ENCODE peak calls at places on chromosomes 16 and 17, in eight cellular contexts. K is cardiac fibroblast; J is tibial artery; O is progenitor cell of endocrine pancreas; D is stomach; E is activated CD8-positive, alpha-beta T cell treated with anti-CD3 and anti-CD28 coated beads for 36 hours; I is neural progenitor cell; N is CD8-positive, alpha-beta T cell. M is an unnamed sample.

GRCh38 chr16:9778879-9779278 is 403.3 kb downstream of the GRIN2A start:
- DNase-seq in E (no peak), J (no peak), N (no peak), I (peak), O (no peak), D (no peak), K (no peak), M (no peak)

GRCh38 chr16:4529085-4530060 is 9.2 kb downstream of the CDIP1 start:
- DNase-seq in D (no peak), N (no peak), O (no peak), J (no peak), E (peak), I (peak), K (no peak), M (no peak)

GRCh38 chr17:31443386-31443785 is 51.9 kb downstream of the RAB11FIP4 start:
- DNase-seq in I (no peak), E (no peak), K (no peak), O (no peak), J (no peak), N (no peak), D (no peak), M (no peak)

GRCh38 chr17:82114872-82115271 is 16.8 kb upstream of the FASN start:
- DNase-seq in I (no peak), K (no peak), N (no peak), D (no peak), O (no peak), E (no peak), J (no peak), M (no peak)

GRCh38 chr16:30382398-30383015 is at the start of gene SEPTIN1:
- DNase-seq in J (no peak), D (no peak), N (peak), O (no peak), E (peak), K (no peak), I (no peak), M (no peak)

GRCh38 chr16:53841884-53842283 is 137.9 kb downstream of the FTO start:
- DNase-seq in I (no peak), K (no peak), E (no peak), O (no peak), D (no peak), N (no peak), J (no peak), M (no peak)

GRCh38 chr17:82917656-82918345 is 78.0 kb upstream of the ZNF750 start:
- DNase-seq in K (peak), D (no peak), N (peak), J (no peak), O (no peak), E (peak), I (peak), M (peak)

GRCh38 chr17:67027031-67027628 is 17.2 kb upstream of the CACNG1 start:
- DNase-seq in O (no peak), J (no peak), D (no peak), N (no peak), K (peak), E (no peak), I (no peak), M (no peak)

GRCh38 chr16:51407199-51407598 is 256.1 kb upstream of the SALL1 start:
- DNase-seq in D (no peak), O (no peak), E (no peak), J (no peak), K (no peak), N (no peak), I (no peak), M (no peak)

GRCh38 chr17:39926588-39927100 is 757 bp downstream of the ORMDL3 start:
- DNase-seq in E (peak), O (peak), K (peak), I (peak), D (peak), J (no peak), N (peak), M (no peak)

GRCh38 chr16:78179666-78180065 is 80.2 kb downstream of the WWOX start:
- DNase-seq in D (no peak), J (no peak), N (no peak), I (no peak), E (no peak), O (no peak), K (no peak), M (no peak)

GRCh38 chr16:53131363-53132071 is 76.7 kb downstream of the CHD9 start:
- DNase-seq in E (peak), D (peak), I (no peak), K (peak), O (peak), N (peak), J (peak), M (no peak)

GRCh38 chr16:19396555-19397011 is 21.1 kb upstream of the TMC5 start:
- DNase-seq in N (no peak), K (no peak), E (no peak), I (no peak), D (peak), J (no peak), O (no peak), M (no peak)

GRCh38 chr17:325270-325976 is 27.2 kb downstream of the RPH3AL start:
- DNase-seq in K (no peak), J (no peak), E (no peak), N (no peak), D (no peak), I (no peak), O (no peak), M (no peak)

GRCh38 chr16:17829826-17830225 is 359.1 kb upstream of the XYLT1 start:
- DNase-seq in D (no peak), J (no peak), N (no peak), E (no peak), I (no peak), K (no peak), O (no peak), M (no peak)

GRCh38 chr17:78112508-78113471 is 15.8 kb downstream of the TMC6 start:
- DNase-seq in O (peak), N (peak), J (peak), K (peak), I (peak), E (peak), D (peak), M (peak)

GRCh38 chr17:48438662-48439061 is 8.6 kb upstream of the SKAP1 start:
- DNase-seq in N (no peak), D (no peak), K (no peak), O (no peak), E (no peak), J (no peak), I (no peak), M (no peak)

GRCh38 chr16:86576591-86577313 is 1.6 kb upstream of the FOXL1 start:
- DNase-seq in D (no peak), J (no peak), N (no peak), K (no peak), I (no peak), E (no peak), O (no peak), M (no peak)

GRCh38 chr17:382644-383533 is 30.3 kb upstream of the RPH3AL start:
- DNase-seq in N (no peak), I (peak), O (no peak), E (no peak), J (no peak), K (peak), D (no peak), M (no peak)

GRCh38 chr16:58027341-58028167 is 2.0 kb downstream of the MMP15 start:
- DNase-seq in J (no peak), I (peak), O (no peak), N (no peak), D (peak), E (no peak), K (no peak), M (no peak)

GRCh38 chr16:84851192-84852127 is 31.7 kb downstream of the CRISPLD2 start:
- DNase-seq in E (no peak), J (no peak), O (no peak), I (no peak), D (peak), N (no peak), K (peak), M (no peak)

GRCh38 chr17:8175795-8176196 is 384 bp downstream of the TMEM107 start:
- DNase-seq in J (no peak), O (no peak), D (no peak), K (no peak), N (no peak), I (no peak), E (peak), M (no peak)
- TF ChIP-seq CTCF in J (no peak), O (no peak), D (no peak), K (no peak), N (no peak), I (no peak), E (no peak), M (no peak)

DNA sequence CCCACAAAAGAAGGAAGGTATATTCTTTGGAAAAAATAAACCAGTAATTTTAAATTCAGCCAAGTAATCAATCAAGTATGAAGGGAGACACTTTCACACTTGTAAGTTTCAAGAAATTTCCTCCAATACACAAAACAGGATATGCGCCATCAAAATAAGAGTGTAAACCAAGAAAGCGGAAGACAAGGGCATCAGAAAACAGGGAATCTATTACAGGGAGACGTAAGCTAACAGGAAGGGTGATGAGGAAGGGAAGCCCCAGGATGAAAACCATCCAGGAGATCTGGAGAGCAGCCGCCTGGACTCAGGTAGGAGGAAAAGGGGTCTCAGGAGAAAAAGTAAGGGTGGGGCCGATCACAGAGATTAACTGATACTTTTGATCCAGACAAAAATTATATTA is 31.8 kb upstream of the PITPNM3 start:
- DNase-seq in K (no peak), O (no peak), I (no peak), D (no peak), N (no peak), E (no peak), J (no peak), M (no peak)
- TF ChIP-seq CTCF in K (no peak), O (no peak), I (no peak), D (no peak), N (no peak), E (no peak), J (no peak), M (no peak)

GRCh38 chr16:75647138-75647491 is 350 bp downstream of the KARS1 start:
- DNase-seq in N (no peak), K (no peak), D (no peak), E (no peak), I (no peak), O (no peak), J (no peak), M (no peak)

GRCh38 chr16:75653926-75654325 is 6.4 kb downstream of the TERF2IP start:
- DNase-seq in E (no peak), O (no peak), N (no peak), I (no peak), J (no peak), D (no peak), K (no peak), M (no peak)

GRCh38 chr16:75644240-75645012 is 3.0 kb downstream of the KARS1 start:
- DNase-seq in I (no peak), O (no peak), D (no peak), K (no peak), N (no peak), E (no peak), J (no peak), M (no peak)

GRCh38 chr16:75647492-75648264 is at the start of the genes KARS1 and TERF2IP:
- DNase-seq in K (peak), N (peak), E (peak), J (peak), O (peak), D (peak), I (peak), M (peak)

DNA sequence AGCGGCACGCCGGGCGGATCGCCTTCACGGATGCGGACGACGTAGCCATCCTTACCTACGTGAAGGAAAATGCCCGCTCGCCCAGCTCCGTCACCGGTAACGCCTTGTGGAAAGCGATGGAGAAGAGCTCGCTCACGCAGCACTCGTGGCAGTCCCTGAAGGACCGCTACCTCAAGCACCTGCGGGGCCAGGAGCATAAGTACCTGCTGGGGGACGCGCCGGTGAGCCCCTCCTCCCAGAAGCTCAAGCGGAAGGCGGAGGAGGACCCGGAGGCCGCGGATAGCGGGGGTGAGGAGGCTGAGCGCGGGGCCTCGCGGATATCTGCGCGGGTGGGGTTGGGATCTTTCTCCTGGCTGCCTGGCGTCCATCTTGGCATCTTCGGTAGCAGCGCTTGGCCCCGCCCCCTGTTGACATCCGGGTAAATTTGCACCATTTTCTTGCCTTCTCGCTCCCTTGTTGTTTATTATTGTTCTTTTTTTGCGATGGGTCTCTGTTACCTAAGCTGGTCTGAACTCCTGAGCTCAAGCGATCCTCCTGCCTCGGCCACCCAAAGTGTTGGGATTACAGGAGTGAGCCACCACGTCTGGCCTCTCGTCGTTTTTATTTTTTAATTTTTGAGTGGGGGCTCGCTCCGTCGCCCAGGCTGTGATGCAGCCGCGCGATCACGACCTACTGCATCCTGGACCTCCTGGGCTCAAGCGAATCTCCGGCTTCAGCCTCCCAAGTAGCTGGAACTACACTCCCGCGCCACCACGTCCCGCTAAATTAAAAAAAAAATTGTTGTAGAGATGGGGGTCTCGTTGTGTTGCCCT is 898 bp downstream of the TERF2IP start:
- DNase-seq in J (peak), D (peak), O (peak), I (peak), K (peak), E (peak), N (peak), M (no peak)
- TF ChIP-seq CTCF in J (no peak), D (no peak), O (no peak), I (no peak), K (no peak), E (no peak), N (no peak), M (no peak)

GRCh38 chr16:13665876-13666275 is 254.1 kb upstream of the ERCC4 start:
- DNase-seq in E (no peak), O (no peak), J (no peak), N (no peak), I (no peak), D (no peak), K (no peak), M (no peak)
- TF ChIP-seq CTCF in E (no peak), O (no peak), J (no peak), N (no peak), I (no peak), D (no peak), K (no peak), M (no peak)

GRCh38 chr17:75524971-75525805 is at the start of gene LLGL2:
- DNase-seq in J (peak), I (peak), D (peak), N (peak), K (peak), E (peak), O (peak), M (peak)
- TF ChIP-seq CTCF in J (peak), I (peak), D (peak), N (no peak), K (no peak), E (no peak), O (peak), M (peak)

GRCh38 chr17:47254403-47254943 is 846 bp downstream of the ITGB3 start:
- DNase-seq in J (no peak), N (no peak), K (no peak), I (no peak), D (no peak), E (no peak), O (no peak), M (no peak)

GRCh38 chr17:47251421-47251940 is 2.1 kb upstream of the ITGB3 start:
- DNase-seq in O (no peak), J (no peak), I (no peak), K (no peak), D (no peak), N (no peak), E (no peak), M (no peak)

GRCh38 chr17:47252209-47252608 is 1.4 kb upstream of the ITGB3 start:
- DNase-seq in I (no peak), O (no peak), N (no peak), D (no peak), K (no peak), E (no peak), J (no peak), M (no peak)

GRCh38 chr17:47252766-47253512 is 688 bp upstream of the ITGB3 start:
- DNase-seq in D (no peak), K (no peak), O (no peak), I (no peak), E (no peak), J (no peak), N (no peak), M (no peak)

GRCh38 chr17:47253541-47254402 is at the start of gene ITGB3:
- DNase-seq in N (peak), I (peak), D (peak), K (peak), J (peak), O (peak), E (peak), M (no peak)
- TF ChIP-seq CTCF in N (no peak), I (peak), D (no peak), K (peak), J (peak), O (peak), E (peak), M (peak)

DNA sequence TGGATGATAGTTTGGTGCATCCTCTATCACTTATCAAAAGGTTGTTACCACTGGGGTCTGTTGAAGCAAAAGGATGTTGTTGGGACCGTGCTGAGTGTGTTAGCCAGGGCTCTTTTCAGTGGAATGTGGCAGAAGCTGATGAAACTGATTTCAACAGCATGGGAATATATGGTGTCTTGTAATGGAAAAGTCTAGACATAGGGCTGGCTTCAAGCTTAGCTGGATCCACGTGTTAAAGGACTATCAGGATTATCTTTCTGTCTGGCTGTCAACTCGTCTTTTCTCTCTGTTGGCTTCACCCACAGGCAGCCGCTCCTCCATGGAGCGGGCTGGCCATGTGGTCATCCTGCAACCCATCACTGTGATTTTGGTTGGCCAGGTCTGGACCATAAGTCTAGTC is 8.7 kb downstream of the SNX29 start:
- DNase-seq in K (no peak), O (no peak), I (no peak), J (no peak), N (no peak), D (no peak), E (no peak), M (no peak)
- TF ChIP-seq CTCF in K (no peak), O (no peak), I (no peak), J (no peak), N (no peak), D (no peak), E (no peak), M (no peak)

GRCh38 chr17:75603123-75603522 is 15.5 kb downstream of the MYO15B start:
- DNase-seq in O (no peak), D (no peak), I (peak), J (no peak), K (no peak), N (no peak), E (no peak), M (no peak)

GRCh38 chr17:75605790-75606189 is 18.2 kb downstream of the MYO15B start:
- DNase-seq in O (no peak), J (no peak), I (no peak), D (no peak), N (peak), K (no peak), E (no peak), M (no peak)

GRCh38 chr17:75604034-75604695 is 16.6 kb downstream of the MYO15B start:
- DNase-seq in I (peak), D (no peak), N (peak), J (no peak), O (no peak), K (no peak), E (no peak), M (no peak)

GRCh38 chr17:75602644-75603043 is 15.0 kb downstream of the MYO15B start:
- DNase-seq in N (no peak), O (no peak), K (no peak), I (peak), E (no peak), D (no peak), J (no peak), M (no peak)

DNA sequence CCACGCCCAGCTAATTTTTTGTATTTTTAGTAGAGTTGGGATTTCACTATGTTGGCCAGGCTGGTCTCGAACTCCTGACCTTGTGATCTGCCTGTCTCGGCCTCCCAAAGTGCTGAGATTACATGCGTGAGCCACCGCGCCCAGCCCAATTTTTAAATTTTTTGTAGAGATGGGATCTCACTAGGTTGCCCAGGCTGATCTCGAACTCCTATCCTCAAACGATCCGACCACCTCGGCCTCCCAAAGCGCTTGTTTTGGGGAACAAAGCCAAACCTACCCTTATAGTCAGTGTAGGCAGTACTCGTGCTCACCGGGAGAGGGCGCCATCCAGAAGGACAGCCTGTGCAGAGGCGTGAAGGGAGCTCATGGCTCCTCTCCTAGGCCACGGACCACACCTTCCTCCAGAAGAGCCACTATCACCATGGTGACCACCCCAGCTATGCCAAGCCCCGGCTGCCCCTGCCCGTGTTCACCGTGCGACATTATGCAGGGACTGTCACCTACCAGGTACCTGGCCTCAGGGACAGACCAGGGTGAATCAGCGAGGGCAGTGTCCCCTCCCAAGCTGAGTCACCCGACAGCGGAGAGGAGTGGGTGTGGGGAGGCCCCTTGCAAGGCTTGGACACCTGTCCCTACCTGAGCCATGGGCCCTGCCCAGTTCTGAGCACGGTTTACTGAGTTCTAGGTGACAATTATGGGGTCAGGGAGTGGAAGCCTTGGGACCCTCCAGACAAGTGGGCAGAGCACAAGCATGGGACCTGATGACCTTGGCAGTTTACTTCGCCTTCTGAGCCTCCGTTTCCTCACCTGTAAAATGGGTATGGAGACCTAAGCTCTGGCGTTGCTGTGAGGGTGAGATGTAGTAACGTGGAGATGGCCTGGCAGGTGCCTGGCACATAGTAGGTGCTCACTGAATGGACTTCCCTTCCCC is 13.7 kb downstream of the MYO15B start:
- DNase-seq in E (peak), O (peak), D (peak), J (peak), K (peak), N (peak), I (peak), M (peak)
- TF ChIP-seq CTCF in E (peak), O (peak), D (peak), J (peak), K (peak), N (peak), I (peak), M (peak)

M was measured in D721Med.